ENCODE peak calls at places on chromosomes 16 and 17, in six cellular contexts. L is fibroblast of villous mesenchyme, R is fibroblast of pulmonary artery, E is WTC11, H is tibial nerve, I is cardiac fibroblast. K is an unnamed sample.

GRCh38 chr17:57463103-57463885 is 207.0 kb downstream of the MSI2 start:
- DNase-seq in E (no peak), R (peak; percentile 83), H (no peak), I (peak; percentile 60), L (peak; percentile 51), K (no peak)

GRCh38 chr17:82031303-82031884 is at the start of gene RAC3:
- DNase-seq in L (peak; percentile 33), I (peak; percentile 36), R (peak; percentile 29), E (peak; percentile 56), H (no peak), K (no peak)

GRCh38 chr17:70041575-70041974 is 33.5 kb upstream of the KCNJ16 start:
- DNase-seq in R (no peak), H (no peak), I (no peak), L (no peak), E (no peak), K (no peak)

GRCh38 chr17:63474174-63474913 is 2.5 kb upstream of the ACE start:
- DNase-seq in H (no peak), R (peak; percentile 52), L (no peak), E (no peak), I (peak; percentile 30), K (no peak)

GRCh38 chr17:61124562-61124961 is 275.1 kb upstream of the TBX2 start:
- DNase-seq in I (no peak), H (no peak), R (no peak), E (no peak), L (no peak), K (no peak)

GRCh38 chr17:15649861-15650391 is 30.4 kb upstream of the FBXW10B start:
- DNase-seq in R (peak; percentile 49), H (peak; percentile 44), E (no peak), L (peak; percentile 73), I (peak; percentile 40), K (no peak)

GRCh38 chr16:69084301-69084700 is 21.2 kb upstream of the HAS3 start:
- DNase-seq in H (no peak), I (peak; percentile 84), R (peak; percentile 86), E (no peak), L (no peak), K (no peak)

GRCh38 chr16:20397468-20398074 is 7.0 kb downstream of the PDILT start:
- DNase-seq in I (no peak), H (no peak), E (no peak), R (no peak), L (no peak), K (no peak)

GRCh38 chr16:20740007-20740883 is 1.4 kb downstream of the THUMPD1 start:
- DNase-seq in H (no peak), R (peak; percentile 10), L (no peak), E (no peak), I (peak; percentile 33), K (no peak)

GRCh38 chr17:6544770-6545169 is 11.6 kb downstream of the PITPNM3 start:
- DNase-seq in L (no peak), E (peak; percentile 62), I (no peak), H (no peak), R (no peak), K (no peak)

GRCh38 chr17:31581022-31581483 is 189.6 kb downstream of the RAB11FIP4 start:
- DNase-seq in H (no peak), R (peak; percentile 95), L (peak; percentile 80), E (no peak), I (peak; percentile 97), K (no peak)

GRCh38 chr17:40021471-40021961 is 6.3 kb downstream of the CSF3 start:
- DNase-seq in L (peak; percentile 41), R (peak; percentile 57), I (peak; percentile 68), E (no peak), H (no peak), K (no peak)

GRCh38 chr17:73785466-73785865 is 141.2 kb upstream of the SDK2 start:
- DNase-seq in I (no peak), H (no peak), R (no peak), E (no peak), L (peak; percentile 28), K (no peak)

GRCh38 chr16:29729116-29729521 is 16.7 kb downstream of the C16orf54 start:
- DNase-seq in E (no peak), H (no peak), R (peak; percentile 66), I (peak; percentile 72), L (peak; percentile 56), K (no peak)

GRCh38 chr17:47621293-47622178 is 28.2 kb upstream of the KPNB1 start:
- DNase-seq in I (peak; percentile 90), H (no peak), E (peak; percentile 39), R (peak; percentile 90), L (peak; percentile 88), K (no peak)

GRCh38 chr17:42564815-42565522 is 1.9 kb upstream of the MLX start:
- DNase-seq in L (no peak), H (no peak), R (no peak), I (no peak), E (no peak), K (no peak)

GRCh38 chr17:42568341-42569111 is 1.6 kb downstream of the MLX start:
- DNase-seq in H (no peak), L (no peak), I (no peak), R (no peak), E (no peak), K (no peak)

GRCh38 chr17:42566215-42566872 is 556 bp upstream of the MLX start:
- DNase-seq in E (no peak), I (no peak), H (no peak), L (no peak), R (no peak), K (no peak)

GRCh38 chr17:42565523-42566214 is 1.2 kb upstream of the MLX start:
- DNase-seq in H (no peak), I (no peak), R (no peak), L (no peak), E (no peak), K (no peak)

DNA sequence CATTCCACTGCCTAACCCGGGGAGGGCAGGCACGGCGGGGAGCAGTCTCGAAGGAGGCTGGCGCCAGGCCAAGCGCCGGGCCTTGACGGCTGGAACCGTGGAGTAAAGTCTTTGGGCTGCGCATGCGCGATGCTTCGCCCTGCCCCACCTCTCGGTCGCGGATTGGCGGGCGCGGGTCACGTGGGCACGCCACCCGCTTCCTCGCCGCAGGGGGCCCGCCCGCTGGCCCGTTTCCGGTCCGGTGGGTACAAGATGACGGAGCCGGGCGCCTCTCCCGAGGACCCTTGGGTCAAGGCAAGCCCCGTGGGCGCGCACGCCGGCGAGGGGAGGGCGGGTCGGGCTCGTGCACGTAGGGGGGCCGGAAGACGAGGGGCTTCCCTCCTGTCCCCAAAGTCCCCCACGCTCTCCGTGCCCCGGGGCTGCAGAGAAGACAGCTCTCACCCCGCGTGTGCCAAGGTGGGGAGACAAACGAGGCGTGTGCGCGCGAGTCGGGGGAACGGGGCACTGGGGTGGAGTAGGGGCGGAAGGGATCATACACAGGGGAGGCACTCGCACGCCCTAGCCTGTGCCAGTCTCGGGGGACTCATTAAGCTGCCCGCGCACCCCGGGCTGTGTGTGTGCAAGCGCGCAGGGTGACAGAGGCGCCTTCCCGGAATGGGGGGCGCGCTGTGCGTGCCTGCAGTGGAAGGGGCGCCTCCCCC is at the start of gene MLX:
- DNase-seq in E (peak; percentile 92), L (peak; percentile 89), H (peak; percentile 88), I (peak; percentile 94), R (peak; percentile 90), K (peak; percentile 95)
- TF ChIP-seq CTCF in E (no peak), L (no peak), H (no peak), I (no peak), R (no peak), K (peak; percentile 22)

DNA sequence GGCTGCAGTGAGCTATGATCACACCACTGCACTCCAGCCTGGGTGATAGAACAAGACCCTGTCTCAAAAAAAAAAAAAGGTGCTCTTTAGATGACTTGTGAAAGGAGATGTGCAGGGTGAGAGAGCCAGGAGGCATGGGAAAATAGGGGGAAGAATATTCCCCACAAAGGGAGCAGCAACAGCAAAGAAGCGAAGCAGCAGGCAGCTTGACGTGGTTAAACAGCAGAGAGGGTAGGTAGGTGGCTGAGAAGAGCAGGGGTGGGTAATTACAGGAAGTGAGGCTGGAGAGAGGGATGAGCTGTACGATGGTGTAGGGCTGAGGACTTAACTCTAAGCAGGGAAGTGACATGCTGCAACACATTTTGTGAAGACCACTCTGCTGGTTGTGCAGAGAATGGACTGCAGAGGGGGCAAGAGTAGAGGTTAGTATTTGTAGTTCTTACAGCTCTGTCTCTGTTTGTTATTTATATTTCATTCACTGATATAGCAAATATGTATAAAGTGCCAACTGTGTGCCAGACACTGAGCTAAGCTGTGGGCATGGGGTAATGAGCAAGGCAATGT is 1.6 kb downstream of the HEATR3 start:
- DNase-seq in I (peak; percentile 75), R (peak; percentile 75), L (peak; percentile 70), E (no peak), H (no peak), K (no peak)
- TF ChIP-seq CTCF in I (peak; percentile 51), R (peak; percentile 69), L (peak; percentile 65), E (no peak), H (peak; percentile 24), K (peak; percentile 69)

DNA sequence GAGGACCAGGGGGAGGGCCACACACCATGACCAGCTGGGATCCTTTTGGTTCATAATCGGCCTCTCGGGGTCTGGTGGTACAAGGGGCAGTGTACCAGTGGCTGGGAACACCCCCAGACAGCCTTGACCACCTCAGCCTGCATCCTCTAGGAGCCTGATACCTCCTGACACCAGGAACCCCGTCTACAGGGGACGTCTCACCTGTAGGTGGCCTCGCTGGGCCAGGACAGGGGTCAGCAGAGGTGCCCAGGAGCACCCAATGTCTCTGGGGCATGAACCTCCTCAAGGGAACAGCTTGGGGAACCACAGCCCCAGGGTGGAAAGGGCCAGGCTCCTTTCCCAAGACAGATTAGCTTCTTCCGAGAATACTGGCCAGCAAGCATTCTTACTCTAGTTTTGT is 2.5 kb upstream of the METRNL start:
- DNase-seq in I (no peak), H (no peak), E (no peak), R (no peak), L (no peak), K (no peak)
- TF ChIP-seq CTCF in I (peak; percentile 8), H (no peak), E (no peak), R (peak; percentile 13), L (peak; percentile 16), K (no peak)

GRCh38 chr16:88569985-88570690 is at the start of gene ZC3H18:
- DNase-seq in H (peak; percentile 94), L (peak; percentile 97), I (peak; percentile 98), E (peak; percentile 93), R (peak; percentile 96), K (peak; percentile 99)

GRCh38 chr16:88566158-88566557 is 4.0 kb upstream of the ZC3H18 start:
- DNase-seq in H (no peak), E (no peak), R (peak; percentile 34), L (peak; percentile 7), I (peak; percentile 31), K (no peak)

GRCh38 chr16:88570691-88571092 is 489 bp downstream of the ZC3H18 start:
- DNase-seq in L (peak; percentile 21), H (no peak), R (no peak), E (no peak), I (peak; percentile 5), K (no peak)

GRCh38 chr16:88568710-88569613 is 1.2 kb upstream of the ZC3H18 start:
- DNase-seq in R (no peak), E (no peak), I (no peak), L (no peak), H (no peak), K (no peak)

GRCh38 chr16:88569614-88569984 is 604 bp upstream of the ZC3H18 start:
- DNase-seq in H (no peak), E (peak; percentile 34), R (no peak), I (peak; percentile 7), L (peak; percentile 6), K (no peak)
- TF ChIP-seq CTCF in H (no peak), E (no peak), R (no peak), I (no peak), L (no peak), K (no peak)

K was measured in type B pancreatic cell.